ENCODE peak calls at places on chromosomes 12 and 14, in five cellular contexts. P is effector memory CD4-positive, alpha-beta T cell; F is Caco-2; T is cardiac fibroblast; L is RPMI8226. A is an unnamed sample.

GRCh38 chr12:4821000-4821399 is 88.7 kb upstream of the KCNA1 start:
- DNase-seq in F (no peak), P (no peak), L (no peak), T (no peak), A (no peak)

GRCh38 chr12:4353785-4354208 is 25.7 kb downstream of the FGF23 start:
- DNase-seq in T (peak; percentile 4), P (peak; percentile 35), L (peak; percentile 41), F (peak; percentile 27), A (peak; percentile 7)

GRCh38 chr14:77988966-77989365 is 181.2 kb upstream of the NRXN3 start:
- DNase-seq in T (peak; percentile 17), L (no peak), P (no peak), F (no peak), A (peak; percentile 45)

GRCh38 chr12:113030875-113031525 is 25.5 kb upstream of the DTX1 start:
- DNase-seq in P (no peak), F (peak; percentile 61), L (peak; percentile 54), T (peak; percentile 79), A (peak; percentile 69)

GRCh38 chr12:121697093-121697698 is 15.4 kb upstream of the TMEM120B start:
- DNase-seq in L (peak; percentile 71), F (peak; percentile 59), P (no peak), T (peak; percentile 69), A (peak; percentile 51)

GRCh38 chr12:104496336-104496735 is 39.6 kb downstream of the CHST11 start:
- DNase-seq in F (no peak), T (no peak), P (no peak), L (no peak), A (no peak)

GRCh38 chr12:24997970-24998582 is 49.2 kb upstream of the BCAT1 start:
- DNase-seq in T (peak; percentile 38), L (peak; percentile 67), P (no peak), F (no peak), A (peak; percentile 90)

GRCh38 chr14:24425704-24426103 is 3.8 kb downstream of the CBLN3 start:
- DNase-seq in T (peak; percentile 91), P (no peak), F (no peak), L (no peak), A (peak; percentile 78)

GRCh38 chr12:22702690-22703089 is 77.7 kb downstream of the ETNK1 start:
- DNase-seq in F (peak; percentile 53), P (no peak), L (no peak), T (no peak), A (no peak)

GRCh38 chr12:103495783-103496456 is at the start of gene C12orf42:
- DNase-seq in T (peak; percentile 7), L (no peak), P (no peak), F (no peak), A (peak; percentile 43)

GRCh38 chr12:47082283-47082962 is 2.7 kb upstream of the AMIGO2 start:
- DNase-seq in T (no peak), F (no peak), P (no peak), L (no peak), A (no peak)

GRCh38 chr12:108633081-108633533 is 587 bp downstream of the SELPLG start:
- DNase-seq in L (peak; percentile 39), P (no peak), F (no peak), T (no peak), A (no peak)

GRCh38 chr14:80003138-80003537 is 208.2 kb downstream of the DIO2 start:
- DNase-seq in T (no peak), F (peak; percentile 25), L (no peak), P (no peak), A (peak; percentile 73)

GRCh38 chr12:75317784-75318183 is 12.3 kb downstream of the CAPS2 start:
- DNase-seq in L (no peak), T (no peak), F (no peak), P (no peak), A (no peak)

GRCh38 chr12:120496353-120497340 is 734 bp downstream of the DYNLL1 start:
- DNase-seq in F (peak; percentile 45), T (peak; percentile 62), L (peak; percentile 66), P (peak; percentile 29), A (peak; percentile 63)

GRCh38 chr12:94229902-94230301 is 81.5 kb downstream of the PLXNC1 start:
- DNase-seq in P (no peak), T (no peak), F (no peak), L (no peak), A (no peak)

A was measured in EH.